ENCODE peak calls at places on chromosomes 12 and 14, in six cellular contexts. P is mesothelial cell of epicardium, Y is fibroblast of lung, C is Peyer's patch, R is left lung, E is GM13977. N is an unnamed sample.

GRCh38 chr12:77319141-77319540 is 253.8 kb upstream of the E2F7 start:
- DNase-seq in C (no peak), P (no peak), Y (no peak), R (no peak), E (no peak), N (no peak)

GRCh38 chr12:26748741-26749431 is 84.1 kb downstream of the ITPR2 start:
- DNase-seq in P (no peak), Y (peak; percentile 82), E (peak; percentile 32), C (no peak), R (no peak), N (peak; percentile 65)

GRCh38 chr12:1488908-1489381 is 105.4 kb downstream of the FBXL14 start:
- DNase-seq in R (no peak), P (no peak), Y (peak; percentile 64), E (no peak), C (no peak), N (no peak)

GRCh38 chr12:126404293-126404851 is 1339.1 kb downstream of the AACS start:
- DNase-seq in R (no peak), Y (peak; percentile 69), C (no peak), E (no peak), P (no peak), N (no peak)

GRCh38 chr12:570949-571794 is 92.1 kb downstream of the NINJ2 start:
- DNase-seq in R (peak; percentile 83), E (no peak), P (no peak), Y (peak; percentile 77), C (peak; percentile 84), N (no peak)

GRCh38 chr12:92764820-92765219 is 62.0 kb downstream of the PLEKHG7 start:
- DNase-seq in E (no peak), Y (peak; percentile 58), R (no peak), C (no peak), P (no peak), N (no peak)

GRCh38 chr14:99505089-99505488 is 23.9 kb downstream of the CCNK start:
- DNase-seq in E (no peak), R (no peak), Y (no peak), C (no peak), P (no peak), N (no peak)

GRCh38 chr14:75044322-75044721 is 6.9 kb downstream of the MLH3 start:
- DNase-seq in E (no peak), R (no peak), C (no peak), P (no peak), Y (peak; percentile 83), N (no peak)

GRCh38 chr14:73266317-73266716 is 29.0 kb downstream of the PAPLN start:
- DNase-seq in E (no peak), Y (no peak), R (no peak), P (no peak), C (peak; percentile 39), N (no peak)

GRCh38 chr12:43836455-43836989 is 641 bp downstream of the TMEM117 start:
- DNase-seq in E (no peak), Y (peak; percentile 57), C (no peak), R (no peak), P (no peak), N (no peak)

GRCh38 chr12:117052386-117053049 is 46.7 kb downstream of the TESC start:
- DNase-seq in P (no peak), C (no peak), E (no peak), Y (no peak), R (peak; percentile 44), N (no peak)

GRCh38 chr12:120849765-120850164 is 54.4 kb downstream of the SPPL3 start:
- DNase-seq in P (no peak), Y (peak; percentile 69), R (no peak), E (no peak), C (no peak), N (no peak)

GRCh38 chr12:52059582-52060497 is 8.6 kb downstream of the NR4A1 start:
- DNase-seq in P (no peak), Y (no peak), R (no peak), C (no peak), E (no peak), N (no peak)

GRCh38 chr12:128073937-128074336 is 193.0 kb upstream of the TMEM132C start:
- DNase-seq in P (no peak), E (no peak), C (no peak), R (no peak), Y (no peak), N (no peak)

GRCh38 chr14:96260341-96260821 is 4.4 kb downstream of the BDKRB1 start:
- DNase-seq in P (no peak), E (no peak), R (no peak), Y (peak; percentile 57), C (no peak), N (no peak)

GRCh38 chr14:104868811-104869572 is 3.9 kb downstream of the CEP170B start:
- DNase-seq in P (peak; percentile 8), R (peak; percentile 73), Y (no peak), C (no peak), E (no peak), N (no peak)

GRCh38 chr12:125185740-125186470 is 120.7 kb downstream of the AACS start:
- DNase-seq in R (peak; percentile 90), E (peak; percentile 80), P (peak; percentile 45), C (peak; percentile 73), Y (peak; percentile 76), N (peak; percentile 18)
- TF ChIP-seq CTCF in R (peak; percentile 40), E (peak; percentile 20), P (peak; percentile 24), C (peak; percentile 40), Y (peak; percentile 20), N (peak; percentile 27)

GRCh38 chr14:64912256-64912655 is 2.0 kb upstream of the CHURC1 start:
- DNase-seq in Y (peak; percentile 54), E (no peak), R (no peak), C (no peak), P (no peak), N (no peak)

GRCh38 chr14:64915797-64916196 is 1.5 kb downstream of the CHURC1 start:
- DNase-seq in Y (no peak), E (no peak), C (no peak), P (no peak), R (no peak), N (no peak)

GRCh38 chr14:64915025-64915424 is 770 bp downstream of the CHURC1 start:
- DNase-seq in E (no peak), R (no peak), Y (no peak), C (no peak), P (no peak), N (no peak)

GRCh38 chr14:64910847-64911495 is 3.3 kb upstream of the CHURC1 start:
- DNase-seq in E (no peak), C (no peak), Y (peak; percentile 32), R (no peak), P (no peak), N (no peak)

DNA sequence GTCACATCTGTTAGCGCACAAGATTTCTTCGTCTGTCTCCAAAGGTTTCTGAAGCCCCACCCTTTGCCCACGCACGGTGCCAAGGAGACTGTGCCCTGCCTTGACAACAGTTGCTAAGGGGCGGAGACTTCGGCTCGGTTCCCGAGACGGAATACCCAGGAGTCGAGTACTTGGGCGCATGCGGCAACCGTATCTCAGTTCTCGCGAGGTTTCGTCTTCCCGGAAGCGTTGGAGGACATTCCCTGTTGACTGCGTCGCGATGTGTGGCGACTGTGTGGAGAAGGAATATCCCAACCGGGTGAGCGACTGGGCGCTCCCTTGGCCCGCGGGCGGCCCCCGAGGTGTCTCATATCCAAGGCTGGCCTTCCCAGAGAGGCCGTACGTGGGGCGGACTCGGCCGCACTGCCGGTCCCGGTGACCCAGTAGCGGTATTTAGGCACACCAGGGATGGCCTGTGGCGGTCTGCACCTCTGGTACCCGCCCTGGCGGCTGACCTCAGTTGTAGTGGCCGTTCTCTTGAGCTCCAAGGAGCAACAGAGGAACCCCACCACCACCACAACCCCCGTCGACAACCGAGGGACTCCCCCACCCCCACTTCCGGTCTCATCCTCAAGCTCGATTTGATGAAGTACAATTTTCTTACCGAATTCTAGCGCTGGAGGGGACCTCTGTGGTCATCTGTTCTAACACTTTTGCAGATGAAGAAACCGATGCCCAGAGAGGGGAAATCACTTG is at the start of gene CHURC1:
- DNase-seq in P (peak; percentile 90), Y (peak; percentile 95), R (peak; percentile 98), E (peak; percentile 84), C (peak; percentile 98), N (peak; percentile 90)
- TF ChIP-seq CTCF in P (no peak), Y (no peak), R (no peak), E (no peak), C (no peak), N (no peak)

DNA sequence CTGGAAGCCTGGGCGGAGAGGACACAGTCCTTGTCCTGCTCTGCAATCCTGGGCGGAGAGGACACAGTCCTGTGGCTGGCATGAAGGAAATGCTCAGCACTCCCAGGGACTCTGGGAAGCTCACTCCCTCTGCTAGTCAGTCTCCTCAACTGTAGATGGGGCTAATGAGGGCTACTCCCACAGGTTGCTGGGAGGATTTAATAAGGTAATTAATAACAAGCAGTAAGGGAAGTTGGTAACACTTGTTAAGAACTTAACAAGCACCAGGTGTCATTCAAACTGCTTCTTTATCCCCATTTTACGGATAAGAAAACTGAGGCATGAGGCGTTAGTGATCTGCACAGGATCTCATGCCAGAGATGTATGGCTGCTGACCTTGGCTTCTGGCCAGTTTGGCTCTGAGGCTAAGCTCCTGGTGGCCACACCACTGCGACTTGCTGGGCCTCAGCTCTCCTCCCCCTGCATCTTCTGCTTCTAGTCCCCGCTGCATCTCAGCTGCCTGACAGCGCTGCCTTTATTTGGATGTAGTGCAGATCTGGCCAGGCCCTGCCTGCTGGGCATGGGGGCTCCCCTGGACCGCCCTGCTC is 54.1 kb upstream of the BEGAIN start:
- DNase-seq in C (no peak), E (no peak), Y (no peak), P (no peak), R (no peak), N (no peak)
- TF ChIP-seq CTCF in C (peak; percentile 36), E (no peak), Y (no peak), P (no peak), R (no peak), N (no peak)

DNA sequence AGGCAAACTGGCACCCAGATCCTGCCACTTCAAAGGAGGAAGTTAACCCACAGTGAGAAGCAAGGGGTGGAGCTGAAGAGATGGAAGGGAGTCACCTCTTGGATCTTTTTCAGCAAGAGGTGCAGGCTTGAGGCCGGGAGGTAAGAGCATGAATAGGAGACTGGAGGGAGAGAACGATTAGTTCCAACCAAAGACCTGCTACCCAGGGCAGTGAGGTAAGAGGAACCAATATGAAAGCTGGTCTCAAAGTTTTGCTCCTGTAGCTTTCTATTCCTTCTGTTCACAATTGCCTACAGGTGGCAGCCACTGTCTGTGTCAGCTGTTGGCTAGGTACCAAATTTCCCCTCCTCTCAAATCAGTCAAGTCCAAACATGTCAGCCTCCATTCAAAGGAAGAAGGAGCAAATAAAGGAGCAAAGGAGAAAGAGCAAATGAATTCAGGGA is 14.9 kb upstream of the TAC3 start:
- DNase-seq in C (no peak), P (no peak), Y (no peak), R (no peak), E (peak; percentile 47), N (no peak)
- TF ChIP-seq CTCF in C (peak; percentile 21), P (no peak), Y (no peak), R (no peak), E (peak; percentile 30), N (peak; percentile 13)

GRCh38 chr14:24275524-24276139 is 4.2 kb upstream of the RABGGTA start:
- DNase-seq in P (no peak), C (no peak), R (no peak), E (no peak), Y (no peak), N (no peak)

GRCh38 chr14:24282736-24283135 is 11.3 kb upstream of the RABGGTA start:
- DNase-seq in R (peak; percentile 53), C (no peak), Y (no peak), E (no peak), P (no peak), N (no peak)

GRCh38 chr14:24277606-24278321 is 6.4 kb upstream of the RABGGTA start:
- DNase-seq in C (no peak), P (no peak), E (no peak), Y (no peak), R (no peak), N (no peak)

GRCh38 chr14:24280797-24281460 is 9.5 kb upstream of the RABGGTA start:
- DNase-seq in E (no peak), R (no peak), P (no peak), C (no peak), Y (no peak), N (no peak)

GRCh38 chr14:24279301-24280186 is 8.1 kb upstream of the RABGGTA start:
- DNase-seq in E (no peak), R (no peak), C (no peak), Y (no peak), P (no peak), N (no peak)
- TF ChIP-seq CTCF in E (peak; percentile 43), R (no peak), C (no peak), Y (peak; percentile 7), P (no peak), N (peak; percentile 55)